ENCODE peak calls at places on chromosomes 4 and X, in seven cellular contexts. D, B, R, F, P, U and Q are unnamed samples.

GRCh38 chrX:69158166-69159040 is 6.8 kb downstream of the PJA1 start:
- DNase-seq in D (no peak), B (peak; percentile 65), R (peak; percentile 23), F (no peak), P (peak; percentile 34), U (no peak), Q (no peak)

GRCh38 chr4:54908744-54909143 is 216.7 kb downstream of the KDR start:
- DNase-seq in D (no peak), B (no peak), R (no peak), F (no peak), P (no peak), U (no peak), Q (no peak)

GRCh38 chr4:39609454-39609911 is 29.2 kb downstream of the SMIM14 start:
- DNase-seq in D (no peak), B (no peak), R (peak; percentile 64), F (no peak), P (no peak), U (peak; percentile 96), Q (no peak)

GRCh38 chr4:24197891-24198290 is 308.0 kb upstream of the PPARGC1A start:
- DNase-seq in D (no peak), B (no peak), R (no peak), F (no peak), P (no peak), U (no peak), Q (no peak)

GRCh38 chr4:101931619-101932018 is 141.1 kb downstream of the BANK1 start:
- DNase-seq in D (no peak), B (no peak), R (no peak), F (no peak), P (no peak), U (no peak), Q (no peak)

GRCh38 chr4:138259801-138260200 is 17.7 kb upstream of the SLC7A11 start:
- DNase-seq in D (peak; percentile 21), B (no peak), R (no peak), F (no peak), P (no peak), U (no peak), Q (no peak)

GRCh38 chr4:8577972-8578371 is 2.2 kb upstream of the GPR78 start:
- DNase-seq in D (no peak), B (no peak), R (no peak), F (no peak), P (no peak), U (no peak), Q (no peak)

GRCh38 chr4:101793397-101793796 is 2.9 kb downstream of the BANK1 start:
- DNase-seq in D (no peak), B (no peak), R (no peak), F (no peak), P (no peak), U (no peak), Q (no peak)

GRCh38 chr4:26330186-26330787 is 9.5 kb downstream of the RBPJ start:
- DNase-seq in D (peak; percentile 53), B (peak; percentile 51), R (peak; percentile 64), F (no peak), P (peak; percentile 29), U (no peak), Q (no peak)

GRCh38 chr4:186494496-186494895 is 60.9 kb downstream of the MTNR1A start:
- DNase-seq in D (no peak), B (no peak), R (no peak), F (no peak), P (no peak), U (no peak), Q (no peak)

GRCh38 chr4:89307446-89308160 is at the start of gene GPRIN3:
- DNase-seq in D (no peak), B (peak; percentile 86), R (no peak), F (peak; percentile 81), P (no peak), U (no peak), Q (peak; percentile 24)

GRCh38 chrX:10195947-10196346 is 39.2 kb downstream of the CLCN4 start:
- DNase-seq in D (no peak), B (no peak), R (no peak), F (no peak), P (no peak), U (no peak), Q (no peak)

GRCh38 chr4:175470141-175470540 is 341.9 kb downstream of the GPM6A start:
- DNase-seq in D (no peak), B (no peak), R (no peak), F (no peak), P (no peak), U (no peak), Q (no peak)

DNA sequence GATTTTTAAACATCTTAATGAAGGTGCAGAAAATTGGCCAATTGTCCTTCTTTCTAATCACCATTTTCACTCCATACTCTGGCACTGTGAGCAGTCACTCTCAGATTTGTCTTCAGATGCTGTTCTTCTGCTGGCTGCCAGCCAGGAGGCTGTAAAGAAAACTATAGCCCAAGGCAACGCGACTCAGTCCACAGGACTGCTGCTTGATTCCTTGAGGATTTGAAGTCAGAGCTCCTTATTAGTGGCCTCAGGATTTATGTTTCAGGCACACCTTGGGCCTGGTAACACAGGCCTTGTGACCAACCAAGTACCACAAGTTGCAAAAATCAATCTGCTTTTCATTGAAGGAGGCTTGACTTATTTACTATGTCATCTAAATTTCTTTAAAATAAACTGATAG is 342.5 kb downstream of the GPM6A start:
- DNase-seq in D (no peak), B (no peak), R (no peak), F (no peak), P (no peak), U (no peak), Q (peak; percentile 33)
- TF ChIP-seq JUND in D (no peak), B (no peak), R (no peak), F (no peak), P (no peak), U (no peak), Q (no peak)

DNA sequence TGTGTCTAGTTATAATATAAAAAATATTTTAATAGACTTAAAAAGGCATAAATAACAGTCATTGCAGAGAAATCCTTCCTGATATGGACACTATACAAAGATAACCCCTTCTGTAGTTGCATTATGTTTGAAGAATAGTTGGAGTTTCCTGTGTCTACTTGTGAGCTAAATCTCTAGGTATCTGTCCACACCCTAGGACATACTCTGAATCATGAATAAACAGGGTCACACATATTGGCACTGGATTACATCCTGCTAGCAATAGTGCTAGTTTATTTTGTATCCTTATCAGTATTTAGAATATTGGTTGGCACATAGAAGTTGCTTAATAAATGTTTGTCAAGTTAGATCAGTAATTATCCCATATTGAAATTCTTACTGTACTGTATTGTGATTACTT is 173.9 kb downstream of the GRXCR1 start:
- DNase-seq in D (no peak), B (no peak), R (no peak), F (no peak), P (no peak), U (no peak), Q (no peak)
- TF ChIP-seq JUND in D (no peak), B (no peak), R (no peak), F (no peak), P (no peak), U (no peak), Q (no peak)

GRCh38 chr4:124530464-124531077 is 182.0 kb downstream of the ANKRD50 start:
- DNase-seq in D (no peak), B (no peak), R (peak; percentile 99), F (no peak), P (no peak), U (no peak), Q (no peak)
- TF ChIP-seq JUND in D (no peak), B (no peak), R (peak; percentile 95), F (no peak), P (no peak), U (no peak), Q (no peak)

GRCh38 chr4:98046665-98047064 is 96.6 kb downstream of the STPG2 start:
- DNase-seq in D (no peak), B (no peak), R (no peak), F (no peak), P (no peak), U (no peak), Q (no peak)
- TF ChIP-seq JUND in D (no peak), B (no peak), R (no peak), F (no peak), P (no peak), U (no peak), Q (no peak)